ENCODE peak calls at places on chromosomes 5 and 9, in four cellular contexts. One of them, this sample, is unnamed.

GRCh38 chr9:69678843-69679538 is 6.8 kb upstream of the APBA1 start:
- DNase-seq in K562: no peak
- DNase-seq in A549: no peak
- DNase-seq in NB4: no peak
- DNase-seq in this sample: no peak

GRCh38 chr5:34555699-34556513 is 100.2 kb upstream of the RAI14 start:
- DNase-seq in K562: no peak
- DNase-seq in A549: no peak
- DNase-seq in NB4: no peak
- DNase-seq in this sample: no peak

GRCh38 chr5:124662261-124662781 is 84.1 kb downstream of the ZNF608 start:
- DNase-seq in K562: peak
- DNase-seq in A549: peak
- DNase-seq in NB4: no peak
- DNase-seq in this sample: peak

GRCh38 chr5:168528521-168529360 is at the start of gene FBLL1:
- DNase-seq in K562: peak
- DNase-seq in A549: no peak
- DNase-seq in NB4: peak
- DNase-seq in this sample: peak

GRCh38 chr9:9919174-9919573 is 693.6 kb downstream of the PTPRD start:
- DNase-seq in K562: no peak
- DNase-seq in A549: no peak
- DNase-seq in NB4: no peak
- DNase-seq in this sample: no peak

GRCh38 chr5:97832645-97833296 is 649.7 kb upstream of the RIOK2 start:
- DNase-seq in K562: no peak
- DNase-seq in A549: no peak
- DNase-seq in NB4: no peak
- DNase-seq in this sample: no peak

GRCh38 chr9:106622148-106622547 is 240.8 kb upstream of the ZNF462 start:
- DNase-seq in K562: no peak
- DNase-seq in A549: no peak
- DNase-seq in NB4: no peak
- DNase-seq in this sample: no peak

GRCh38 chr9:31390352-31391025 is 994.0 kb upstream of the ACO1 start:
- DNase-seq in K562: no peak
- DNase-seq in A549: no peak
- DNase-seq in NB4: no peak
- DNase-seq in this sample: peak

GRCh38 chr9:136086213-136086881 is 8.7 kb downstream of the NACC2 start:
- DNase-seq in K562: no peak
- DNase-seq in A549: no peak
- DNase-seq in NB4: no peak
- DNase-seq in this sample: no peak

GRCh38 chr9:93081081-93081529 is 14.9 kb upstream of the CARD19 start:
- DNase-seq in K562: no peak
- DNase-seq in A549: no peak
- DNase-seq in NB4: no peak
- DNase-seq in this sample: no peak

GRCh38 chr9:3014164-3014563 is 170.3 kb upstream of the PUM3 start:
- DNase-seq in K562: no peak
- DNase-seq in A549: no peak
- DNase-seq in NB4: no peak
- DNase-seq in this sample: no peak

GRCh38 chr9:131125038-131125287 is 423 bp upstream of the NUP214 start:
- DNase-seq in K562: no peak
- DNase-seq in A549: no peak
- DNase-seq in NB4: no peak
- DNase-seq in this sample: no peak

GRCh38 chr9:36980148-36980974 is 53.7 kb downstream of the PAX5 start:
- DNase-seq in K562: peak
- DNase-seq in A549: peak
- DNase-seq in NB4: peak
- DNase-seq in this sample: no peak

GRCh38 chr5:1853531-1853930 is 29.2 kb downstream of the IRX4 start:
- DNase-seq in K562: no peak
- DNase-seq in A549: no peak
- DNase-seq in NB4: no peak
- DNase-seq in this sample: no peak
- TF ChIP-seq MYC in K562: no peak
- TF ChIP-seq MYC in A549: no peak
- TF ChIP-seq MYC in NB4: no peak
- TF ChIP-seq MYC in this sample: no peak

GRCh38 chr5:112238473-112238872 is 180.6 kb downstream of the EPB41L4A start:
- DNase-seq in K562: peak
- DNase-seq in A549: no peak
- DNase-seq in NB4: peak
- DNase-seq in this sample: no peak
- TF ChIP-seq CTCF in K562: no peak
- TF ChIP-seq CTCF in A549: no peak
- TF ChIP-seq CTCF in NB4: no peak
- TF ChIP-seq CTCF in this sample: no peak

DNA sequence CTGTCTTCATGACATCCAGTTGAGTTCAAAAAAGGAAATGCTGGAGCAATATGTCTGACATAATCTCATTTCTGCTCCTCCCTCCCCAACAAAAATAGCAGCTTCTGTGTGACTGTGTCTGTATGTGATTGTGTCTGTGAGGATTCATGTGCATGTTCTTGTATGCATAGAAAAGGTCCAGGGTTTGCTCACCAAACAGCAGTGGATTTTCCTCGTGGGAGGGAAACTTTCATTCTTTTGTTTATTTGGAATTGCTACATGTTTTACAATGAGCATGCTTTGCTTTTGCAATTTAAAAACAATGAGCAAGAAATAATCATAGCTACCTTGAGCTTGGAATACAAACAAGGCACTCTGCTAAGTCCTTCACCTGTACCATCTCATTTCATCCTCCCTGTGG is 15.0 kb downstream of the ADAM19 start:
- DNase-seq in K562: no peak
- DNase-seq in A549: no peak
- DNase-seq in NB4: no peak
- DNase-seq in this sample: no peak
- TF ChIP-seq MYC in K562: no peak
- TF ChIP-seq MYC in A549: no peak
- TF ChIP-seq MYC in NB4: no peak
- TF ChIP-seq MYC in this sample: no peak

DNA sequence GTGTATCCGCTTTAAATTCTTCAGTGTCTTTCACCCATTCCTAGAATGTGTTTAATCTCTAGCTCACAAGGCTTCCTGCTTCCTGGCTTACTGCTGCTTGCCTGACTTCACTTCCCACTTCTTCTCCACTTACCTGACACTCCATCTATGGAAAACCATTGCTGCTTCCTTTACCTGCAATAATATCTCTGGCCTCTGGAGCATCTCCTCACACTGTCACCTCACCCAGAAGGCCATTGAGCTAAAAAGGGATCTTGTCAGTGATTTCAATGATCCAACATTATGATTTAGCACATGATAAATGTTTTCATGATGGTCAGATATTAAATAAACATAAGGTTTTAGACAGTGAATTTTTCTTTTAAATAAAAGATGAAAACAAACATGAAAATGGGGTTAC is 281.1 kb downstream of the MRPS30 start:
- DNase-seq in K562: no peak
- DNase-seq in A549: no peak
- DNase-seq in NB4: no peak
- DNase-seq in this sample: no peak
- TF ChIP-seq CTCF in K562: no peak
- TF ChIP-seq CTCF in A549: no peak
- TF ChIP-seq CTCF in NB4: no peak
- TF ChIP-seq CTCF in this sample: no peak

This sample was measured in endothelial cell of umbilical vein.